ENCODE peak calls at places on chromosome 11, in nine cellular contexts. C is lower lobe of right lung, X is left ventricle myocardium inferior, I is tibial artery, G is ascending aorta, Z is fibroblast of lung, B is PC-9, L is Peyer's patch, R is GM23338. V is an unnamed sample. For H3K4me1, the result is how much of the 10 kb centered on the place peaks cover.

GRCh38 chr11:61026121-61027031 is 54.9 kb downstream of the CD6 start:
- DNase-seq in C (no peak), X (no peak), I (no peak), G (no peak), Z (no peak), B (no peak), L (no peak), R (no peak), V (no peak)

GRCh38 chr11:120548682-120549209 is 37.2 kb downstream of the GRIK4 start:
- DNase-seq in C (no peak), X (no peak), I (no peak), G (no peak), Z (no peak), B (no peak), L (no peak), R (no peak), V (no peak)

GRCh38 chr11:18322818-18323570 is 627 bp downstream of the GTF2H1 start:
- DNase-seq in C (no peak), X (no peak), I (no peak), G (no peak), Z (no peak), B (no peak), L (no peak), R (peak), V (no peak)

GRCh38 chr11:101439488-101439887 is 144.3 kb downstream of the TRPC6 start:
- DNase-seq in C (no peak), X (no peak), I (no peak), G (no peak), Z (no peak), B (no peak), L (no peak), R (peak), V (no peak)

GRCh38 chr11:117679464-117679863 is 117.6 kb downstream of the DSCAML1 start:
- DNase-seq in C (no peak), X (no peak), I (no peak), G (no peak), Z (no peak), B (no peak), L (no peak), R (no peak), V (no peak)

GRCh38 chr11:69396051-69396947 is 85.2 kb upstream of the LINC01488 start:
- DNase-seq in C (no peak), X (no peak), I (peak), G (no peak), Z (no peak), B (no peak), L (no peak), R (no peak), V (no peak)

GRCh38 chr11:62398011-62398994 is 20.5 kb upstream of the SCGB1A1 start:
- DNase-seq in C (no peak), X (peak), I (no peak), G (peak), Z (peak), B (peak), L (no peak), R (no peak), V (peak)

GRCh38 chr11:14264966-14265365 is 94.0 kb downstream of the RRAS2 start:
- DNase-seq in C (no peak), X (no peak), I (no peak), G (no peak), Z (no peak), B (no peak), L (no peak), R (no peak), V (no peak)

GRCh38 chr11:74592063-74592440 is 330 bp upstream of the POLD3 start:
- DNase-seq in C (no peak), X (no peak), I (no peak), G (no peak), Z (no peak), B (no peak), L (no peak), R (no peak), V (no peak)

GRCh38 chr11:61118406-61118805 is 16.1 kb downstream of the CD5 start:
- DNase-seq in C (no peak), X (no peak), I (no peak), G (no peak), Z (no peak), B (no peak), L (peak), R (no peak), V (no peak)

GRCh38 chr11:64859542-64860414 is 15.3 kb upstream of the CDC42BPG start:
- DNase-seq in C (no peak), X (no peak), I (no peak), G (no peak), Z (no peak), B (no peak), L (no peak), R (no peak), V (no peak)

GRCh38 chr11:64858467-64859401 is 14.3 kb upstream of the CDC42BPG start:
- DNase-seq in C (no peak), X (peak), I (no peak), G (no peak), Z (no peak), B (no peak), L (no peak), R (no peak), V (peak)

GRCh38 chr11:64855596-64856304 is 11.3 kb upstream of the CDC42BPG start:
- DNase-seq in C (no peak), X (no peak), I (no peak), G (no peak), Z (no peak), B (no peak), L (no peak), R (no peak), V (no peak)

GRCh38 chr11:64856382-64857227 is 12.2 kb upstream of the CDC42BPG start:
- DNase-seq in C (peak), X (no peak), I (peak), G (peak), Z (peak), B (peak), L (peak), R (no peak), V (peak)

DNA sequence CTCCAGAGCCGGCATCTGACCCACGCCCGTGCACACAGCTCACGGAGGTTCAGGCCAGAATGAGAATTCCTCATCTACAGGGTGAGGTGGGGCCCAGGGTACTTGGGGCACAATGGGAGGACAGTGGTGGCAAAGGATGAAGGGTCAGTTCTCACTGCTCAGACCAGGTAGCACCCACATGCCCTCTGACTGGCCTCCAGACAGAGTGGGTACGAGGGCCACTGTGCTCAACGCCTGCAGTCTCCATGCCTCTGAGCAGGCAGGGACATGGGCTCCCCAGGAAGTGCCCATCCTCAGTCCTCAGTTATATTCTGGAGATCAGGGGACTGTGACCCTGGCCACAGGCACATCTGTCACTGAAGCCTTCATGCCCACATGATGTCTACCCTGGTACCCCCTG is 13.0 kb upstream of the CDC42BPG start:
- DNase-seq in C (no peak), X (no peak), I (no peak), G (no peak), Z (no peak), B (no peak), L (no peak), R (no peak), V (no peak)
- H3K4me1 ChIP-seq in C (half or more), X (half or more), I (half or more), G (under half), Z (under half), B (half or more), L (half or more), R (under half), V (half or more)

GRCh38 chr11:43119275-43119970 is 192.4 kb upstream of the API5 start:
- DNase-seq in C (no peak), X (no peak), I (no peak), G (no peak), Z (no peak), B (no peak), L (no peak), R (peak), V (no peak)
- TF ChIP-seq CTCF in C (no peak), X (no peak), I (no peak), G (no peak), Z (no peak), B (no peak), L (no peak), R (no peak), V (no peak)

DNA sequence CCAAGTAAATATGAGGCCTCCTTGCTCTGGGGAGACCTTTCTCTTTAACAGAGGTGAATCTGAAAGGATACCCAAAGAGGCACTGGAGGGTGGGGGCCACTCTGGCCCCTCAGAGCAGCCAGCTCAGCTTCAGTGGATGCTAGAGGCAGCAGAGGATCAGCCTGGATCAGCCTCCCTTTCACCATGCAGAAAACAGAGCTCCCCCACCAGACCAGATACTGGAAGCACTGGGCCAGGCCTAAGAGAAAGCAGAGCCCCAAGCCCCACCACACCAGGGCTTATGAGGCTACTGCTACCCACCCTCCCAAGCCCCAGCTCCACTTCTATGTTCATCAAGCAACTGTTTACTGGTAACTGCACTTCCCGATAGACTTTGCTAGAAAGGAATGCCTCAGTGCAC is 4.0 kb upstream of the SLC43A3 start:
- DNase-seq in C (no peak), X (no peak), I (no peak), G (no peak), Z (no peak), B (no peak), L (no peak), R (peak), V (no peak)
- H3K4me1 ChIP-seq in C (half or more), X (under half), I (under half), G (under half), Z (under half), B (half or more), L (under half), R (under half), V (under half)

DNA sequence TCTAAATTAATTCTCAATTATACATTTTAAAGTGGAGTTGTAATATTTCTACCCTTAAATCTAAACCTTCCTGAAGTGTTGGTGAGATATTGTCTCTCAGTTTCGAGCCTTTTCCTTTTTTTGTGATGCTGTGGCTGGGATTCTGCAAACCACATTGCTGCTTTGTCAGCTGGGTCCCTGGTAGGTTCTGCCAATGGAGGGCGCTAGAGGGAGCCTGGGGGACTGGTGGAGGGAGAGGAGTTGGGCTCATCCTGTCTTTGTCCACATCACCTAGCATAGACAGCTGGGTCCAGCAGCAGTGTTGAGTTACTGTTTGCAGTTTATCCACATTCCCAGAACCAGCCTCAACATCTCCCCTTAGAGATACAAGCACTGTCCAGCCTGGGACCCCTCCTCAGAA is 41.0 kb downstream of the TRAF6 start:
- DNase-seq in C (no peak), X (no peak), I (no peak), G (no peak), Z (no peak), B (no peak), L (no peak), R (peak), V (no peak)
- TF ChIP-seq CTCF in C (peak), X (no peak), I (no peak), G (no peak), Z (peak), B (peak), L (no peak), R (peak), V (no peak)

GRCh38 chr11:127496165-127496564 is 495.6 kb upstream of the KIRREL3 start:
- DNase-seq in C (no peak), X (no peak), I (no peak), G (no peak), Z (no peak), B (no peak), L (no peak), R (no peak), V (no peak)
- H3K4me1 ChIP-seq in C (under half), X (under half), I (under half), G (under half), Z (under half), B (under half), L (under half), R (under half), V (under half)

GRCh38 chr11:10480760-10481159 is 25.7 kb downstream of the AMPD3 start:
- DNase-seq in C (no peak), X (no peak), I (no peak), G (no peak), Z (no peak), B (no peak), L (no peak), R (no peak), V (no peak)
- TF ChIP-seq CTCF in C (no peak), X (no peak), I (no peak), G (no peak), Z (no peak), B (no peak), L (no peak), R (no peak), V (no peak)

DNA sequence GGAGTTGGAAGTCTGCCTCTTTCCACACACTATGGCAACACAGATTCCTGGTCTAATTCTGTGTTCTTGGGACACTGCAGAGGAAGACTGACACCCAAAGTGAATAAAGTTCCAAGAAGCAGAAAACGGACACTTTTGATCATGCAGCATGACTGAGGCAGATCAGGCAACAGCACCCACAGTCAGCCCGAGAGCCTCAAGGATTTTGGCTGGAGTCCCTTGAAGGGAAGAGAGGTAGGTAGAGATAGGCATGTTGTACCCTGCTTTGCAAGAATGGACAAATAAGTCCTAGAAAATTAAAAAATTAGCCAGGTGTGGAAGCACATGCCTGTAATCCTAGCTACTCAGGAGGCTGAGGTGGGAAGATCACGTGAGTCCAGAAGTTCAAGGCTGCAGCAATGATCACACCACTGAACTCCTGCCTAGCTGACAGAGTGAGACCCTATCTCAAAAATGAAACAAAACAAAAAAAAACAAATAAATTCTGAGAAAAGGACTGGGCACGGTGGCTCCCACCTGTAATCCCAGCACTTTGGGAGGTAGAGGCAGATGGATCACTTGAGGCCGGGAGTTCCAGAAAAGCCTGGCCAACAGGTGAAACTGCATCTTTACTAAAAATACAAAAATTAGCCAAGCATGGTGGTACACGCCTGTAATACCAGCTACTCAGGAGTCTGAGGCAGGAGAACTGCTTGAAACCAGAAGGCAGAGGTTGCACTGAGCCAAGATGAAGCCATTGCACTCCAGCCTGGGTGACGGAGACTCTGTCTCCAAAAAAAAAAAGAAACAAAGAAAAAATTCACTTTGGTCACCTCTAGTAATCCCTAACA is 6.9 kb downstream of the SLC43A1 start:
- DNase-seq in C (no peak), X (no peak), I (no peak), G (no peak), Z (no peak), B (no peak), L (no peak), R (no peak), V (no peak)
- H3K4me1 ChIP-seq in C (under half), X (under half), I (under half), G (under half), Z (under half), B (under half), L (under half), R (under half), V (under half)

GRCh38 chr11:35365395-35365794 is 54.0 kb downstream of the SLC1A2 start:
- DNase-seq in C (no peak), X (no peak), I (no peak), G (no peak), Z (no peak), B (no peak), L (no peak), R (no peak), V (no peak)

GRCh38 chr11:35360059-35360530 is 59.3 kb downstream of the SLC1A2 start:
- DNase-seq in C (no peak), X (no peak), I (no peak), G (no peak), Z (no peak), B (no peak), L (no peak), R (no peak), V (no peak)

GRCh38 chr11:35364101-35364780 is 55.1 kb downstream of the SLC1A2 start:
- DNase-seq in C (no peak), X (peak), I (peak), G (peak), Z (peak), B (peak), L (no peak), R (no peak), V (peak)

GRCh38 chr11:35363246-35364100 is 55.9 kb downstream of the SLC1A2 start:
- DNase-seq in C (no peak), X (no peak), I (peak), G (no peak), Z (no peak), B (no peak), L (no peak), R (no peak), V (no peak)

GRCh38 chr11:35362571-35362980 is 56.8 kb downstream of the SLC1A2 start:
- DNase-seq in C (no peak), X (no peak), I (no peak), G (no peak), Z (no peak), B (no peak), L (no peak), R (peak), V (no peak)
- TF ChIP-seq CTCF in C (no peak), X (no peak), I (no peak), G (no peak), Z (no peak), B (peak), L (no peak), R (peak), V (no peak)

GRCh38 chr11:68002575-68002942 is 1.3 kb downstream of the UNC93B1 start:
- DNase-seq in C (peak), X (no peak), I (no peak), G (no peak), Z (no peak), B (no peak), L (no peak), R (no peak), V (no peak)

GRCh38 chr11:67997460-67997921 is 6.4 kb downstream of the UNC93B1 start:
- DNase-seq in C (no peak), X (no peak), I (no peak), G (no peak), Z (no peak), B (no peak), L (peak), R (peak), V (no peak)

GRCh38 chr11:67999201-67999629 is 4.7 kb downstream of the UNC93B1 start:
- DNase-seq in C (peak), X (no peak), I (no peak), G (no peak), Z (no peak), B (no peak), L (peak), R (no peak), V (no peak)

GRCh38 chr11:67998150-67999045 is 5.5 kb downstream of the UNC93B1 start:
- DNase-seq in C (peak), X (no peak), I (no peak), G (no peak), Z (no peak), B (no peak), L (peak), R (no peak), V (no peak)

GRCh38 chr11:67999704-68000103 is 4.2 kb downstream of the UNC93B1 start:
- DNase-seq in C (peak), X (no peak), I (no peak), G (no peak), Z (no peak), B (no peak), L (peak), R (no peak), V (no peak)
- H3K4me1 ChIP-seq in C (under half), X (under half), I (under half), G (under half), Z (under half), B (under half), L (under half), R (under half), V (under half)

DNA sequence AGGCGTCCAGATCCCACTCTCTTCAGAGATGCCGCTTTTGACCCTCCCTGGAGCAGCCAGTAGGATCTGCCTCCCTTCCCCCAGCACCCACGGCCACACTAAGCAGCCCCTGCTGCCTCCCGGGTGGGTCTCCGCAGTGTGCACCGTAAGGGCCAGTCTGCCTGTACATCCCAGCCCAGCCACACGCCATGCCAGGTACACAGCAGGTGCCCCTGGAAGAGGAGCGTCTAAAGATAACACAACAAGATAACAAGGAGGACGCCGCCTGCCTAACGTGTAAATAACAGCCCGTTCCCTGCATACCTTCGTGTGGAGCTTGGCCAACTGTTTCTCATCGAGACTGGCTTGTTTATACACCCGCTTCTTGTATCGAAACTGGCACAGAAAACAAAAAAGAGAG is 139.4 kb downstream of the SHANK2 start:
- DNase-seq in C (no peak), X (no peak), I (no peak), G (no peak), Z (no peak), B (no peak), L (no peak), R (no peak), V (no peak)
- TF ChIP-seq CTCF in C (no peak), X (no peak), I (no peak), G (no peak), Z (no peak), B (no peak), L (no peak), R (no peak), V (no peak)

V was measured in heart right ventricle.